ENCODE peak calls at places on chromosome 10, in ten cellular contexts. One of them, this sample, is unnamed.

GRCh38 chr10:9010093-9010492 is 955.6 kb downstream of the GATA3 start:
- DNase-seq in heart right ventricle: no peak
- DNase-seq in AG04450: no peak
- DNase-seq in Ammon's horn: no peak
- DNase-seq in cardiac fibroblast: no peak
- DNase-seq in Right ventricle myocardium inferior: no peak
- DNase-seq in NCI-H774: no peak
- DNase-seq in T-helper 2 cell: peak; percentile 27
- DNase-seq in upper lobe of right lung: no peak
- DNase-seq in AG20443: no peak
- DNase-seq in this sample: peak; percentile 7

GRCh38 chr10:102645741-102646609 is 1.7 kb downstream of the TRIM8 start:
- DNase-seq in heart right ventricle: peak; percentile 90
- DNase-seq in AG04450: peak; percentile 84
- DNase-seq in Ammon's horn: peak; percentile 77
- DNase-seq in cardiac fibroblast: peak; percentile 98
- DNase-seq in Right ventricle myocardium inferior: peak; percentile 94
- DNase-seq in NCI-H774: no peak
- DNase-seq in T-helper 2 cell: peak; percentile 70
- DNase-seq in upper lobe of right lung: peak; percentile 96
- DNase-seq in AG20443: peak; percentile 88
- DNase-seq in this sample: peak; percentile 92

GRCh38 chr10:95430231-95430951 is 130.8 kb downstream of the SORBS1 start:
- DNase-seq in heart right ventricle: peak; percentile 59
- DNase-seq in AG04450: peak; percentile 15
- DNase-seq in Ammon's horn: peak; percentile 77
- DNase-seq in cardiac fibroblast: peak; percentile 66
- DNase-seq in Right ventricle myocardium inferior: no peak
- DNase-seq in NCI-H774: peak; percentile 16
- DNase-seq in T-helper 2 cell: peak; percentile 9
- DNase-seq in upper lobe of right lung: no peak
- DNase-seq in AG20443: peak; percentile 83
- DNase-seq in this sample: peak; percentile 57

GRCh38 chr10:84333864-84334451 is 5.6 kb downstream of the CCSER2 start:
- DNase-seq in heart right ventricle: no peak
- DNase-seq in AG04450: no peak
- DNase-seq in Ammon's horn: peak; percentile 15
- DNase-seq in cardiac fibroblast: peak; percentile 57
- DNase-seq in Right ventricle myocardium inferior: no peak
- DNase-seq in NCI-H774: no peak
- DNase-seq in T-helper 2 cell: peak; percentile 93
- DNase-seq in upper lobe of right lung: no peak
- DNase-seq in AG20443: peak; percentile 8
- DNase-seq in this sample: no peak

GRCh38 chr10:107418411-107418810 is 253.9 kb upstream of the SORCS1 start:
- DNase-seq in heart right ventricle: no peak
- DNase-seq in AG04450: no peak
- DNase-seq in Ammon's horn: peak; percentile 6
- DNase-seq in cardiac fibroblast: no peak
- DNase-seq in Right ventricle myocardium inferior: no peak
- DNase-seq in NCI-H774: no peak
- DNase-seq in T-helper 2 cell: no peak
- DNase-seq in upper lobe of right lung: no peak
- DNase-seq in AG20443: no peak
- DNase-seq in this sample: no peak

GRCh38 chr10:118918689-118919088 is 110.8 kb upstream of the NANOS1 start:
- DNase-seq in heart right ventricle: no peak
- DNase-seq in AG04450: no peak
- DNase-seq in Ammon's horn: no peak
- DNase-seq in cardiac fibroblast: no peak
- DNase-seq in Right ventricle myocardium inferior: no peak
- DNase-seq in NCI-H774: no peak
- DNase-seq in T-helper 2 cell: no peak
- DNase-seq in upper lobe of right lung: no peak
- DNase-seq in AG20443: no peak
- DNase-seq in this sample: no peak

GRCh38 chr10:52121688-52122087 is 192.4 kb upstream of the DKK1 start:
- DNase-seq in heart right ventricle: no peak
- DNase-seq in AG04450: no peak
- DNase-seq in Ammon's horn: no peak
- DNase-seq in cardiac fibroblast: peak; percentile 10
- DNase-seq in Right ventricle myocardium inferior: no peak
- DNase-seq in NCI-H774: no peak
- DNase-seq in T-helper 2 cell: no peak
- DNase-seq in upper lobe of right lung: no peak
- DNase-seq in AG20443: peak; percentile 26
- DNase-seq in this sample: no peak

GRCh38 chr10:117134084-117135025 is 3.7 kb downstream of the VAX1 start:
- DNase-seq in heart right ventricle: no peak
- DNase-seq in AG04450: no peak
- DNase-seq in Ammon's horn: no peak
- DNase-seq in cardiac fibroblast: no peak
- DNase-seq in Right ventricle myocardium inferior: no peak
- DNase-seq in NCI-H774: no peak
- DNase-seq in T-helper 2 cell: no peak
- DNase-seq in upper lobe of right lung: no peak
- DNase-seq in AG20443: peak; percentile 63
- DNase-seq in this sample: no peak

GRCh38 chr10:114408968-114409444 is 4.7 kb upstream of the AFAP1L2 start:
- DNase-seq in heart right ventricle: no peak
- DNase-seq in AG04450: no peak
- DNase-seq in Ammon's horn: no peak
- DNase-seq in cardiac fibroblast: peak; percentile 37
- DNase-seq in Right ventricle myocardium inferior: no peak
- DNase-seq in NCI-H774: no peak
- DNase-seq in T-helper 2 cell: no peak
- DNase-seq in upper lobe of right lung: no peak
- DNase-seq in AG20443: no peak
- DNase-seq in this sample: no peak

GRCh38 chr10:29861811-29862505 is 197.4 kb downstream of the JCAD start:
- DNase-seq in heart right ventricle: no peak
- DNase-seq in AG04450: no peak
- DNase-seq in Ammon's horn: no peak
- DNase-seq in cardiac fibroblast: peak; percentile 56
- DNase-seq in Right ventricle myocardium inferior: no peak
- DNase-seq in NCI-H774: no peak
- DNase-seq in T-helper 2 cell: no peak
- DNase-seq in upper lobe of right lung: no peak
- DNase-seq in AG20443: peak; percentile 70
- DNase-seq in this sample: peak; percentile 10

GRCh38 chr10:75355706-75356105 is 45.9 kb downstream of the ZNF503 start:
- DNase-seq in heart right ventricle: no peak
- DNase-seq in AG04450: no peak
- DNase-seq in Ammon's horn: no peak
- DNase-seq in cardiac fibroblast: peak; percentile 4
- DNase-seq in Right ventricle myocardium inferior: no peak
- DNase-seq in NCI-H774: no peak
- DNase-seq in T-helper 2 cell: no peak
- DNase-seq in upper lobe of right lung: no peak
- DNase-seq in AG20443: no peak
- DNase-seq in this sample: no peak

GRCh38 chr10:82206831-82207230 is 331.8 kb downstream of the NRG3 start:
- DNase-seq in heart right ventricle: no peak
- DNase-seq in AG04450: no peak
- DNase-seq in Ammon's horn: peak; percentile 16
- DNase-seq in cardiac fibroblast: peak; percentile 57
- DNase-seq in Right ventricle myocardium inferior: no peak
- DNase-seq in NCI-H774: no peak
- DNase-seq in T-helper 2 cell: no peak
- DNase-seq in upper lobe of right lung: no peak
- DNase-seq in AG20443: no peak
- DNase-seq in this sample: no peak

GRCh38 chr10:36840793-36841192 is 284.6 kb upstream of the ANKRD30A start:
- DNase-seq in heart right ventricle: no peak
- DNase-seq in AG04450: no peak
- DNase-seq in Ammon's horn: no peak
- DNase-seq in cardiac fibroblast: peak; percentile 27
- DNase-seq in Right ventricle myocardium inferior: no peak
- DNase-seq in NCI-H774: no peak
- DNase-seq in T-helper 2 cell: no peak
- DNase-seq in upper lobe of right lung: no peak
- DNase-seq in AG20443: no peak
- DNase-seq in this sample: no peak

This sample was measured in H4.